ENCODE peak calls at places on chromosomes 4 and X, in seven cellular contexts. N is HCT116, U is psoas muscle, G is cardiac muscle cell, L is fibroblast of lung, K is left lung, W is adrenal gland. R is an unnamed sample.
A peak's percentile ranks its signal among the peaks of the same experiment; 100 is the strongest.

GRCh38 chr4:81631958-81632439 is 160.3 kb upstream of the RASGEF1B start:
- DNase-seq in N (no peak), U (no peak), G (peak; percentile 81), L (peak; percentile 84), K (no peak), W (no peak), R (peak; percentile 45)

GRCh38 chr4:6727943-6728250 is 11.9 kb downstream of the BLOC1S4 start:
- DNase-seq in N (no peak), U (no peak), G (no peak), L (peak; percentile 70), K (no peak), W (no peak), R (no peak)

GRCh38 chr4:126630171-126630570 is 1002.6 kb upstream of the INTU start:
- DNase-seq in N (no peak), U (no peak), G (peak; percentile 38), L (no peak), K (no peak), W (no peak), R (no peak)

GRCh38 chrX:1212532-1212931 is at the start of gene CRLF2:
- DNase-seq in N (peak; percentile 45), U (no peak), G (no peak), L (no peak), K (no peak), W (no peak), R (no peak)

GRCh38 chrX:68413254-68413653 is 20.0 kb downstream of the OPHN1 start:
- DNase-seq in N (no peak), U (no peak), G (no peak), L (no peak), K (no peak), W (no peak), R (no peak)

GRCh38 chr4:76811604-76812412 is 86.1 kb downstream of the SOWAHB start:
- DNase-seq in N (no peak), U (peak; percentile 60), G (peak; percentile 82), L (peak; percentile 82), K (no peak), W (no peak), R (no peak)

GRCh38 chrX:54439967-54440871 is at the start of gene TSR2:
- DNase-seq in N (peak; percentile 72), U (peak; percentile 86), G (peak; percentile 90), L (peak; percentile 88), K (peak; percentile 81), W (peak; percentile 86), R (peak; percentile 80)

GRCh38 chr4:36178489-36178888 is 65.8 kb downstream of the ARAP2 start:
- DNase-seq in N (no peak), U (no peak), G (no peak), L (no peak), K (no peak), W (no peak), R (no peak)

GRCh38 chrX:100864967-100865366 is 9.2 kb downstream of the NOX1 start:
- DNase-seq in N (no peak), U (no peak), G (peak; percentile 34), L (peak; percentile 48), K (no peak), W (no peak), R (no peak)

GRCh38 chr4:41360911-41361830 is 104.4 kb downstream of the UCHL1 start:
- DNase-seq in N (no peak), U (peak; percentile 78), G (peak; percentile 30), L (peak; percentile 36), K (peak; percentile 59), W (peak; percentile 71), R (no peak)

GRCh38 chr4:105149771-105150170 is 3.1 kb downstream of the TET2 start:
- DNase-seq in N (no peak), U (no peak), G (no peak), L (peak; percentile 18), K (no peak), W (no peak), R (no peak)

GRCh38 chrX:56385336-56385735 is 153.2 kb downstream of the KLF8 start:
- DNase-seq in N (no peak), U (no peak), G (no peak), L (no peak), K (no peak), W (no peak), R (no peak)

GRCh38 chrX:72240976-72241375 is 2.1 kb upstream of the ERCC6L start:
- DNase-seq in N (no peak), U (no peak), G (no peak), L (no peak), K (no peak), W (peak; percentile 35), R (no peak)

GRCh38 chr4:139314047-139314800 is 11.9 kb upstream of the NDUFC1 start:
- DNase-seq in N (no peak), U (no peak), G (no peak), L (no peak), K (no peak), W (no peak), R (no peak)

GRCh38 chr4:37434469-37434868 is 189.9 kb downstream of the NWD2 start:
- DNase-seq in N (peak; percentile 16), U (no peak), G (peak; percentile 44), L (no peak), K (no peak), W (no peak), R (no peak)

GRCh38 chr4:16914208-16914607 is 15.8 kb upstream of the LDB2 start:
- DNase-seq in N (no peak), U (no peak), G (peak; percentile 63), L (peak; percentile 25), K (no peak), W (no peak), R (no peak)

GRCh38 chr4:112130903-112131302 is 14.4 kb upstream of the FAM241A start:
- DNase-seq in N (no peak), U (no peak), G (peak; percentile 51), L (peak; percentile 65), K (no peak), W (no peak), R (no peak)

GRCh38 chr4:182089326-182089725 is 153.9 kb upstream of the TENM3 start:
- DNase-seq in N (peak; percentile 2), U (no peak), G (no peak), L (no peak), K (no peak), W (no peak), R (no peak)

DNA sequence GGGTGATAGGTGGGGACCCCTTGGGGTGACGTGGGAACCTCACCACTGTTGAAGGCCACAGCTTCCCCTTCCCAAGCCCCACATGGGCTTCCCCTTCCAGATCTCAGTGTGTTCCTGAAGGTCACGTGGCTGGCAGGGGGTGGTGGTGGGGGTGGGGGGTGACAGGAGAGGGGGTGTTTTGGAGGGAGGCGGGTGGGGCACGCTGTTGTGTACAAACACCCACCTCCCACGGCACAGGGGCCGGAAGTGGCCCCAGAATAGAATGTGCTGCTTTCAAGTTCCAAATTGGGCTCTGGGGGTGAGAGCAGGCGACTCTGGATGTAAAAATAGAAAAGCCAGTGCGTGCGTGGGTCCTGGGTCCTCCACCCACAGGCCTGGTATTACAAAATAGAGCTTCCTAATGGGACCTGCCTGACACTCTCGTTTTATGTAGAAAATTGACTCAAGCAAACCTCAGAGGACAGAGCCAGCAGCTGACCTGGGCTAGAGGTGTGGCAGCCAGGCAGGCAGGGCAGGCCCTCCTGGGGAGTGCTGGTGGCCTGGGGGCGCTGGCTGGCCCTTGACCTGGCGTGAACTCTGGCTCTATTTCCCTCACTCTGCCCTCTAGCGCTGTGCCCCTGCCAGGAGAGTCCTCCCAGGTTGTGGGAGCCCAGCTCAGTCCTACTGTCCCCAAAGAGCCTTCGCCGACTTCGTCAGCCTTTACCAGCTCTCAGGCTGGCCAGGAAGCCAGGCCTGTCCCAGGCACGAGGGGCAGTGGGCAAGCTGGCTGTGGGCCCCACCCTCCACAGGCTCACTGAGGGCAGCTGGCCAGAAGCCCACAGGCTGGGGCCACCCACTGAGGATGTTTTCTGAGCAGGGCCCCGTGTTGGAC is 5.4 kb upstream of the SH3BP2 start:
- DNase-seq in N (no peak), U (peak; percentile 63), G (no peak), L (no peak), K (peak; percentile 63), W (peak; percentile 42), R (no peak)
- H3K4me1 ChIP-seq in N (peaks cover 2% of the 10 kb centered on the region), U (peaks cover 19% of the 10 kb centered on the region), G (peaks cover 12% of the 10 kb centered on the region), L (peaks cover 3% of the 10 kb centered on the region), K (peaks cover 68% of the 10 kb centered on the region), W (no peaks in the 10 kb centered on the region), R (peaks cover 10% of the 10 kb centered on the region)

GRCh38 chrX:38282044-38282443 is 45.3 kb downstream of the RPGR start:
- DNase-seq in N (no peak), U (no peak), G (peak; percentile 48), L (no peak), K (no peak), W (peak; percentile 24), R (no peak)
- TF ChIP-seq CTCF in N (peak; percentile 7), U (peak; percentile 19), G (peak; percentile 71), L (peak; percentile 73), K (peak; percentile 11), W (peak; percentile 32), R (no peak)

DNA sequence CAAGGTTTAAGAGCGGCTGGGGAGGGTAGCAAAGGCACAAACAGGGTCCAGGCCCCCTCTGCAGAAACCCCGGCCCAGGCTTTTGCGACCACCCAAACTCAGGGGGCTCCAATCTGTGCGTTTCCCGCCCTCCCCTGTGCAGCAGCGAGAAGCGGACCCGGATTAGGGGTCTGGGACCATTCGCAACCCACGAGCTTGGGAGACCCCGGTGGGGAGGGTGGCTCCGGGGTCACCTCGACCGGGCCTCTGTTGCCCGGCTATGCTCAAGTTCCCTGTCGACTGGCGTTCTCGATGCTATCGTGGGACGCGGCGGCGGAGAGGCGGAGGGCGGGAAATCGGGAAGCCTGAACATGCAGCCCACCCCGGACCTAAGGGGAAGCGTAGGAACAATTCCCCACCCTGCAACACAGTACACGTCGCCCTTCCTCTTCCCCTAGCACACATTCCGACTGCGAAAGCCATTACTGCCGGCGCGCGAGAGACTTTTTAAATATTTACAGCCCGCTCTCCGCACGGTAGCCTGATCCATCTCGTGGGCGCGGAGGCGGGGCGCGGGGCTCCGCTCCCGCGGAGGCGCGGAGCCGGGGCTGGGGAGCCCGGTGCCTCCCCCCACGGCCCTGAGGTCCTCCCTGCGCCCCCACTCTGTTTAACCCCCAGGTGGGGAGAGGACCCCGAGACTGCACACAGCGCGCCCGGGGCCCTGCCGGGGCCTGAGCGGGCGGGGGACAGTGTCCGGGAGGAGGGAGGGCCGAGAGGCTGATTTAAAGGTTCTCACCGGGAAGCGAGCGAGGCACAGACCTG is 48.1 kb upstream of the BCOR start:
- DNase-seq in N (no peak), U (no peak), G (no peak), L (no peak), K (no peak), W (no peak), R (no peak)
- H3K4me3 ChIP-seq in N (peak overlapping the region; percentile 62), U (peak overlapping the region; percentile 69), G (peak overlapping the region; percentile 44), L (peak overlapping the region; percentile 22), K (peak overlapping the region; percentile 41), W (peak overlapping the region; percentile 40), R (peak overlapping the region; percentile 60)

GRCh38 chr4:2932951-2933565 is 30.1 kb downstream of the NOP14 start:
- DNase-seq in N (no peak), U (peak; percentile 70), G (no peak), L (no peak), K (peak; percentile 42), W (peak; percentile 47), R (peak; percentile 40)

GRCh38 chr4:2932561-2932950 is 30.6 kb downstream of the NOP14 start:
- DNase-seq in N (no peak), U (peak; percentile 61), G (no peak), L (no peak), K (peak; percentile 57), W (peak; percentile 40), R (no peak)

GRCh38 chr4:2934813-2935761 is 28.1 kb downstream of the NOP14 start:
- DNase-seq in N (peak; percentile 77), U (peak; percentile 98), G (peak; percentile 92), L (peak; percentile 83), K (peak; percentile 95), W (peak; percentile 97), R (peak; percentile 96)

GRCh38 chr4:2933566-2934076 is 29.6 kb downstream of the NOP14 start:
- DNase-seq in N (no peak), U (no peak), G (no peak), L (no peak), K (peak; percentile 47), W (no peak), R (peak; percentile 27)

GRCh38 chr4:2934077-2934812 is 29.0 kb downstream of the NOP14 start:
- DNase-seq in N (no peak), U (peak; percentile 87), G (peak; percentile 75), L (peak; percentile 48), K (peak; percentile 62), W (peak; percentile 64), R (peak; percentile 45)
- H3K4me1 ChIP-seq in N (peaks cover 24% of the 10 kb centered on the region), U (peaks cover 58% of the 10 kb centered on the region), G (peaks cover 5% of the 10 kb centered on the region), L (peaks cover 15% of the 10 kb centered on the region), K (peaks cover 76% of the 10 kb centered on the region), W (peaks cover 16% of the 10 kb centered on the region), R (peaks cover 14% of the 10 kb centered on the region)